ENCODE peak calls at places on chromosomes 4 and X, in nine cellular contexts. J is MM.1S, M is HepG2, B is neural progenitor cell, Y is hepatocyte, W is fibroblast of lung, D is H1, R is GM23248, Z is mammary epithelial cell. G is an unnamed sample.

GRCh38 chr4:46389301-46389761 is 597 bp downstream of the GABRA2 start:
- DNase-seq in B (peak; percentile 68), W (peak; percentile 20), Z (peak; percentile 30), J (no peak), M (peak; percentile 2), Y (peak; percentile 71), D (peak; percentile 56), R (peak; percentile 6), G (peak; percentile 70)

GRCh38 chr4:170420255-170420693 is 330.5 kb upstream of the AADAT start:
- DNase-seq in W (peak; percentile 8), D (no peak), B (no peak), J (no peak), M (no peak), Z (no peak), R (peak; percentile 22), Y (peak; percentile 25), G (no peak)

GRCh38 chr4:36385951-36386561 is 104.6 kb downstream of the DTHD1 start:
- DNase-seq in J (peak; percentile 69), Z (no peak), M (no peak), B (no peak), R (no peak), W (no peak), D (no peak), Y (no peak), G (no peak)

GRCh38 chr4:7785017-7785416 is 154.6 kb downstream of the AFAP1 start:
- DNase-seq in B (no peak), D (no peak), M (no peak), W (no peak), Z (no peak), Y (no peak), J (no peak), R (peak; percentile 33), G (no peak)

GRCh38 chr4:88320174-88320779 is 35.9 kb upstream of the PPM1K start:
- DNase-seq in R (no peak), M (no peak), J (peak; percentile 37), B (peak; percentile 13), Z (peak; percentile 45), Y (no peak), W (peak; percentile 1), D (no peak), G (peak; percentile 1)

GRCh38 chr4:4470208-4470607 is 71.6 kb downstream of the STX18 start:
- DNase-seq in D (no peak), Y (no peak), W (no peak), Z (no peak), R (peak; percentile 62), M (no peak), B (no peak), J (no peak), G (no peak)

GRCh38 chrX:46180258-46180687 is 364.9 kb downstream of the ZNF674 start:
- DNase-seq in Y (no peak), M (peak; percentile 2), R (peak; percentile 86), J (peak; percentile 6), Z (peak; percentile 82), D (no peak), W (peak; percentile 56), B (peak; percentile 1), G (no peak)

GRCh38 chr4:10605746-10606482 is 78.7 kb downstream of the CLNK start:
- DNase-seq in D (no peak), Y (no peak), R (peak; percentile 64), M (no peak), B (no peak), J (no peak), Z (peak; percentile 85), W (peak; percentile 68), G (no peak)

DNA sequence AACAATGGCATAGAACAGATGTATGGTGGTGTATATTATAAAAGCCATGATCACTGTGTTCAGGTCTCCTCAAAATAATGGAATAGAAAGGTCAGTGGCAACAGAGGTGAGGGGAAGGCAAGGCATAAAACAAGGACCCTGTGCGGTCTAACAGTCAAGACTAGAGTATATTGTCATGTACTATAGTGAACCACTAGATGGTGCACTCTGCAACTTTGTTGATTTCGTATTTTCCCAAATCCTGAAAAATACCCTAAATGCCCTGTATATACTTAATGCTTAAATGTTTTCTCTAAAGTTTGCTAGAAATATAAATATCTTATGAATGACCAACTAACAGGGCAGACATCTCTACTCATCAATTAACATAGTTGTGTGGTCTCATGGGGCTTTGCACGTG is 453.0 kb downstream of the PCDH11X start:
- DNase-seq in Z (no peak), Y (peak; percentile 44), D (no peak), M (peak; percentile 0), R (peak; percentile 13), W (peak; percentile 24), B (peak; percentile 30), J (peak; percentile 9), G (peak; percentile 44)
- TF ChIP-seq EZH2 in Z (no peak), Y (no peak), D (no peak), M (no peak), R (no peak), W (no peak), B (no peak), J (no peak), G (no peak)

GRCh38 chr4:120156115-120156718 is 89.6 kb upstream of the MAD2L1 start:
- DNase-seq in W (peak; percentile 89), M (peak; percentile 58), D (no peak), Z (peak; percentile 35), B (peak; percentile 75), J (peak; percentile 81), Y (peak; percentile 79), R (peak; percentile 60), G (peak; percentile 83)
- H2AFZ ChIP-seq in W (no peak overlapping the region), M (no peak overlapping the region), D (no peak overlapping the region), Z (no peak overlapping the region), B (no peak overlapping the region), J (no peak overlapping the region), Y (no peak overlapping the region), R (peak overlapping the region; percentile 47), G (no peak overlapping the region)

GRCh38 chrX:133984857-133985163 is 584 bp downstream of the GPC3 start:
- DNase-seq in Z (no peak), R (no peak), M (no peak), J (no peak), B (no peak), D (no peak), Y (no peak), W (no peak), G (peak; percentile 11)
- TF ChIP-seq EZH2 in Z (no peak), R (no peak), M (no peak), J (no peak), B (no peak), D (no peak), Y (no peak), W (no peak), G (no peak)

GRCh38 chrX:70034646-70035045 is 15.1 kb downstream of the AWAT2 start:
- DNase-seq in M (no peak), J (no peak), W (no peak), Z (peak; percentile 64), D (no peak), Y (no peak), B (no peak), R (no peak), G (no peak)
- H2AFZ ChIP-seq in M (no peak overlapping the region), J (no peak overlapping the region), W (no peak overlapping the region), Z (peak overlapping the region; percentile 2), D (no peak overlapping the region), Y (no peak overlapping the region), B (no peak overlapping the region), R (no peak overlapping the region), G (no peak overlapping the region)

DNA sequence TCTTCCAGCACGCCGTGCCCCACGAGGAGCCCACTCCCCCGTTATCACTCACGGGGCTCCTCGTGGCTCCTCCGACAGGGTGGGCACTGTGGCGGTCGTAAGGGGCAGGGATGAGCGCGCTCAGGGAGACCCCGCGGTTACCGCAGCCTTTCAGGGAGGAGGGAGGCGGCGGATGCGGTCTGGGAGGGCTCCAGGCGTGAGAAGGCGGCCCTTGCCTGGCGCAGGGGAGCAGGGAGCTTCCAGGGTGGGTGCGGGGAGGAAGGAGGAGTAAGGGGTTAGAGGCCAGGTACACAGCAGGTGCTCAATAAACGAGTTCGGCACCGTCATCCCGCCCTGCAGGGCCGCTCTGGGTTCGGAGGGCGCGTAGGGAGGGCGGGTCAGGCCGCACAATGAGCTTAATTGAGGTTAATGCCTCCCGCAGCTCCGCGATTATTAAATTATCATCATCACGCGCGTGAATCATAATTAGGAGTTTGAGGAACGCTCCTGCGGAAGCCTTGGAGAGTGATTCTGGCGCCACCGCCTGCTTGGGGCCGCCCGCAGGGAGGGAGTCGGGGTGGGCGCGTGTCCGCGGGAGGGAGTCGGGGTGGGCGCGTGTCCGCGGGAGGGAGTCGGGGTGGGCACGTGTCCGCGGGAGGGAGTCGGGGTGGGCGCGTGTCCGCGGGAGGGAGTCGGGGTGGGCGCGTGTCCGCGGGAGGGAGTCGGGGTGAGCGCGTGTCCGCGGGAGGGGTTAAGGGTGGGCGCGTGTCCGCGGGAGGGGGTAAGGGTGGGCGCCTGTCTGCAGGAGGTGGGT is 7.6 kb upstream of the NKX1-1 start:
- DNase-seq in D (peak; percentile 65), B (no peak), Y (no peak), Z (no peak), J (no peak), W (no peak), M (no peak), R (no peak), G (peak; percentile 57)
- TF ChIP-seq EZH2 in D (no peak), B (no peak), Y (no peak), Z (no peak), J (no peak), W (no peak), M (no peak), R (no peak), G (peak; percentile 30)